ENCODE peak calls at places on chromosome 10, in six cellular contexts. One of them, this sample, is unnamed.

GRCh38 chr10:5259132-5259951 is 62.7 kb downstream of the AKR1C4 start:
- DNase-seq in HepG2: no peak
- DNase-seq in endothelial cell of umbilical vein: no peak
- DNase-seq in GM12878: no peak
- DNase-seq in HCT116: no peak
- DNase-seq in IMR-90: no peak
- DNase-seq in this sample: no peak

GRCh38 chr10:124293641-124294449 is 124.9 kb downstream of the OAT start:
- DNase-seq in HepG2: no peak
- DNase-seq in endothelial cell of umbilical vein: no peak
- DNase-seq in GM12878: no peak
- DNase-seq in HCT116: no peak
- DNase-seq in IMR-90: no peak
- DNase-seq in this sample: no peak

GRCh38 chr10:79937661-79938226 is 11.2 kb downstream of the SFTPD start:
- DNase-seq in HepG2: no peak
- DNase-seq in endothelial cell of umbilical vein: no peak
- DNase-seq in GM12878: no peak
- DNase-seq in HCT116: no peak
- DNase-seq in IMR-90: no peak
- DNase-seq in this sample: no peak

GRCh38 chr10:132198068-132198370 is 11.3 kb downstream of the DPYSL4 start:
- DNase-seq in HepG2: no peak
- DNase-seq in endothelial cell of umbilical vein: no peak
- DNase-seq in GM12878: no peak
- DNase-seq in HCT116: no peak
- DNase-seq in IMR-90: no peak
- DNase-seq in this sample: no peak

GRCh38 chr10:126420571-126421275 is 32.4 kb upstream of the ADAM12 start:
- DNase-seq in HepG2: no peak
- DNase-seq in endothelial cell of umbilical vein: no peak
- DNase-seq in GM12878: no peak
- DNase-seq in HCT116: no peak
- DNase-seq in IMR-90: no peak
- DNase-seq in this sample: no peak

GRCh38 chr10:29622382-29622885 is 12.3 kb downstream of the SVIL start:
- DNase-seq in HepG2: no peak
- DNase-seq in endothelial cell of umbilical vein: no peak
- DNase-seq in GM12878: no peak
- DNase-seq in HCT116: no peak
- DNase-seq in IMR-90: no peak
- DNase-seq in this sample: no peak

GRCh38 chr10:22805304-22805703 is 90.9 kb upstream of the PIP4K2A start:
- DNase-seq in HepG2: peak
- DNase-seq in endothelial cell of umbilical vein: peak
- DNase-seq in GM12878: no peak
- DNase-seq in HCT116: no peak
- DNase-seq in IMR-90: peak
- DNase-seq in this sample: no peak

GRCh38 chr10:26334932-26335573 is 103.1 kb upstream of the APBB1IP start:
- DNase-seq in HepG2: peak
- DNase-seq in endothelial cell of umbilical vein: peak
- DNase-seq in GM12878: peak
- DNase-seq in HCT116: peak
- DNase-seq in IMR-90: peak
- DNase-seq in this sample: peak

GRCh38 chr10:44971419-44971818 is 7.2 kb downstream of the DEPP1 start:
- DNase-seq in HepG2: no peak
- DNase-seq in endothelial cell of umbilical vein: no peak
- DNase-seq in GM12878: no peak
- DNase-seq in HCT116: no peak
- DNase-seq in IMR-90: no peak
- DNase-seq in this sample: no peak

GRCh38 chr10:52438119-52438518 is 124.0 kb downstream of the DKK1 start:
- DNase-seq in HepG2: no peak
- DNase-seq in endothelial cell of umbilical vein: no peak
- DNase-seq in GM12878: no peak
- DNase-seq in HCT116: no peak
- DNase-seq in IMR-90: no peak
- DNase-seq in this sample: no peak

GRCh38 chr10:69734416-69734796 is 67.3 kb upstream of the COL13A1 start:
- DNase-seq in HepG2: no peak
- DNase-seq in endothelial cell of umbilical vein: no peak
- DNase-seq in GM12878: no peak
- DNase-seq in HCT116: no peak
- DNase-seq in IMR-90: no peak
- DNase-seq in this sample: no peak

GRCh38 chr10:44925224-44925623 is 14.1 kb downstream of the TMEM72 start:
- DNase-seq in HepG2: peak
- DNase-seq in endothelial cell of umbilical vein: no peak
- DNase-seq in GM12878: no peak
- DNase-seq in HCT116: no peak
- DNase-seq in IMR-90: peak
- DNase-seq in this sample: no peak

GRCh38 chr10:1257226-1257625 is 201.0 kb downstream of the WDR37 start:
- DNase-seq in HepG2: no peak
- DNase-seq in endothelial cell of umbilical vein: no peak
- DNase-seq in GM12878: no peak
- DNase-seq in HCT116: no peak
- DNase-seq in IMR-90: no peak
- DNase-seq in this sample: no peak

GRCh38 chr10:107814865-107815487 is 650.5 kb upstream of the SORCS1 start:
- DNase-seq in HepG2: peak
- DNase-seq in endothelial cell of umbilical vein: no peak
- DNase-seq in GM12878: peak
- DNase-seq in HCT116: no peak
- DNase-seq in IMR-90: peak
- DNase-seq in this sample: peak

GRCh38 chr10:100970076-100970913 is 991 bp downstream of the SEMA4G start:
- DNase-seq in HepG2: peak
- DNase-seq in endothelial cell of umbilical vein: no peak
- DNase-seq in GM12878: no peak
- DNase-seq in HCT116: peak
- DNase-seq in IMR-90: no peak
- DNase-seq in this sample: no peak

GRCh38 chr10:132787253-132788179 is 1.6 kb upstream of the NKX6-2 start:
- DNase-seq in HepG2: no peak
- DNase-seq in endothelial cell of umbilical vein: no peak
- DNase-seq in GM12878: no peak
- DNase-seq in HCT116: no peak
- DNase-seq in IMR-90: no peak
- DNase-seq in this sample: no peak

GRCh38 chr10:124315599-124316270 is 103.0 kb downstream of the OAT start:
- DNase-seq in HepG2: no peak
- DNase-seq in endothelial cell of umbilical vein: no peak
- DNase-seq in GM12878: no peak
- DNase-seq in HCT116: no peak
- DNase-seq in IMR-90: no peak
- DNase-seq in this sample: no peak

GRCh38 chr10:133278577-133279265 is 2.1 kb upstream of the ADAM8 start:
- DNase-seq in HepG2: peak
- DNase-seq in endothelial cell of umbilical vein: no peak
- DNase-seq in GM12878: no peak
- DNase-seq in HCT116: no peak
- DNase-seq in IMR-90: peak
- DNase-seq in this sample: peak

GRCh38 chr10:94780844-94781243 is 18.4 kb downstream of the CYP2C19 start:
- DNase-seq in HepG2: no peak
- DNase-seq in endothelial cell of umbilical vein: no peak
- DNase-seq in GM12878: no peak
- DNase-seq in HCT116: no peak
- DNase-seq in IMR-90: no peak
- DNase-seq in this sample: no peak

GRCh38 chr10:53463539-53463938 is 691.0 kb upstream of the MBL2 start:
- DNase-seq in HepG2: no peak
- DNase-seq in endothelial cell of umbilical vein: no peak
- DNase-seq in GM12878: no peak
- DNase-seq in HCT116: no peak
- DNase-seq in IMR-90: no peak
- DNase-seq in this sample: no peak

GRCh38 chr10:34327184-34327583 is 487.9 kb downstream of the PARD3 start:
- DNase-seq in HepG2: no peak
- DNase-seq in endothelial cell of umbilical vein: no peak
- DNase-seq in GM12878: no peak
- DNase-seq in HCT116: no peak
- DNase-seq in IMR-90: no peak
- DNase-seq in this sample: no peak

GRCh38 chr10:29324220-29324831 is 35.5 kb downstream of the LYZL1 start:
- DNase-seq in HepG2: peak
- DNase-seq in endothelial cell of umbilical vein: no peak
- DNase-seq in GM12878: no peak
- DNase-seq in HCT116: no peak
- DNase-seq in IMR-90: peak
- DNase-seq in this sample: no peak

DNA sequence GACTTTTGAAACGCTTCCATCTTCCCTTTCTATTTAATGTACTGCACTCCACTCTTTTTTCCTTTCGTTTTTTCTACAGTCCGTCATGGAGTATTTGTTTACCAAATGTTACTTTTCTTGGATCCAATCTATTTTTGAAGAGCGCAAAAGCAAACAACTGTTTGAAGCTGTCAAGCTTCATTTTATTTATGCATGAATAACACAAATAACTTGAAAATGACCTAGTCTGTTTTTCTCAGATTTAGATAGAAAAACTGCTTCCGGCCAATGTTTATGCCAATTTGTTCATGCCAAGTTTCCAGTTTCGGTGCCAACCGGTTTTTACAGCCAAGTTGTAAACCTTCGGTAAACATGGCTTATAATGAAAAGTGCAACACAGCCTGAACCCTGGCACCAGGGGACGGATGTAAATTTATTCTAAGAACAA is 150.9 kb upstream of the KLF6 start:
- DNase-seq in HepG2: no peak
- DNase-seq in endothelial cell of umbilical vein: peak
- DNase-seq in GM12878: no peak
- DNase-seq in HCT116: no peak
- DNase-seq in IMR-90: no peak
- DNase-seq in this sample: no peak
- H3K9ac ChIP-seq in HepG2: no peak
- H3K9ac ChIP-seq in endothelial cell of umbilical vein: peak
- H3K9ac ChIP-seq in GM12878: no peak
- H3K9ac ChIP-seq in HCT116: no peak
- H3K9ac ChIP-seq in IMR-90: no peak
- H3K9ac ChIP-seq in this sample: no peak

GRCh38 chr10:13528138-13528874 is 508 bp downstream of the BEND7 start:
- DNase-seq in HepG2: no peak
- DNase-seq in endothelial cell of umbilical vein: peak
- DNase-seq in GM12878: no peak
- DNase-seq in HCT116: no peak
- DNase-seq in IMR-90: no peak
- DNase-seq in this sample: no peak

GRCh38 chr10:13526952-13527863 is 1.6 kb downstream of the BEND7 start:
- DNase-seq in HepG2: peak
- DNase-seq in endothelial cell of umbilical vein: peak
- DNase-seq in GM12878: no peak
- DNase-seq in HCT116: peak
- DNase-seq in IMR-90: peak
- DNase-seq in this sample: peak

GRCh38 chr10:13529714-13529973 is 830 bp upstream of the BEND7 start:
- DNase-seq in HepG2: no peak
- DNase-seq in endothelial cell of umbilical vein: no peak
- DNase-seq in GM12878: no peak
- DNase-seq in HCT116: no peak
- DNase-seq in IMR-90: no peak
- DNase-seq in this sample: no peak

GRCh38 chr10:13527864-13528137 is 1.0 kb downstream of the BEND7 start:
- DNase-seq in HepG2: no peak
- DNase-seq in endothelial cell of umbilical vein: peak
- DNase-seq in GM12878: no peak
- DNase-seq in HCT116: no peak
- DNase-seq in IMR-90: no peak
- DNase-seq in this sample: peak

GRCh38 chr10:13528875-13529713 is at the start of gene BEND7:
- DNase-seq in HepG2: no peak
- DNase-seq in endothelial cell of umbilical vein: peak
- DNase-seq in GM12878: no peak
- DNase-seq in HCT116: no peak
- DNase-seq in IMR-90: peak
- DNase-seq in this sample: no peak
- H3K9ac ChIP-seq in HepG2: peak
- H3K9ac ChIP-seq in endothelial cell of umbilical vein: peak
- H3K9ac ChIP-seq in GM12878: no peak
- H3K9ac ChIP-seq in HCT116: peak
- H3K9ac ChIP-seq in IMR-90: peak
- H3K9ac ChIP-seq in this sample: peak

GRCh38 chr10:62306663-62307062 is 38.0 kb upstream of the RTKN2 start:
- DNase-seq in HepG2: no peak
- DNase-seq in endothelial cell of umbilical vein: no peak
- DNase-seq in GM12878: no peak
- DNase-seq in HCT116: no peak
- DNase-seq in IMR-90: no peak
- DNase-seq in this sample: no peak
- H3K9ac ChIP-seq in HepG2: no peak
- H3K9ac ChIP-seq in endothelial cell of umbilical vein: no peak
- H3K9ac ChIP-seq in GM12878: no peak
- H3K9ac ChIP-seq in HCT116: no peak
- H3K9ac ChIP-seq in IMR-90: no peak
- H3K9ac ChIP-seq in this sample: no peak

GRCh38 chr10:48564466-48565150 is 40.3 kb downstream of the ARHGAP22 start:
- DNase-seq in HepG2: no peak
- DNase-seq in endothelial cell of umbilical vein: no peak
- DNase-seq in GM12878: no peak
- DNase-seq in HCT116: no peak
- DNase-seq in IMR-90: no peak
- DNase-seq in this sample: no peak
- H3K9ac ChIP-seq in HepG2: no peak
- H3K9ac ChIP-seq in endothelial cell of umbilical vein: no peak
- H3K9ac ChIP-seq in GM12878: no peak
- H3K9ac ChIP-seq in HCT116: no peak
- H3K9ac ChIP-seq in IMR-90: no peak
- H3K9ac ChIP-seq in this sample: no peak

DNA sequence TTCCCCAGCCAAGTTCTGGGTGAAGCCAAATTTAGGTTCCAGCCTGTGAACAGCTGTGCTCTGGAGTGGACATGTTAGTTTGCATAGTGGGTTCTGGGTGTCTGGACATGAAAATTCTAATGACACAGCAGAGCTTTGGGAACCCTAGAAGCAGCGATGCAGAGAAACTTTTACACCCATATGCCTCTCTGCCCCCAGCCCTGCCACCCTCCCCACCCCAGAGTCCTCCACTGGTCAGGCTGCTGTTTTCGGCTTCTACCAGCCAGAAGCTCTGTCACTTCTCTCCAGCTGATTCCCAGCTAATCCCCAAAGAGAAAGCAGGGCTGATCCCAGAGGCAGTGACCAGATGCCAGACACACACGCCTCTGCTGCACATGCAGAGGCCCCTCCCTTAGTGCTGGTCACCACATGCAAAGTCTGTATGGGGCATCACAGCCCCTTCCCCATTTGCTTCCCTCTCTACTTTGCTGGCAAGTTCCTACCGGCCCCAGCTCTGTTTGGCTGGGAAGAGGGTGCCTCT is 8.7 kb upstream of the C10orf105 start:
- DNase-seq in HepG2: no peak
- DNase-seq in endothelial cell of umbilical vein: no peak
- DNase-seq in GM12878: peak
- DNase-seq in HCT116: no peak
- DNase-seq in IMR-90: no peak
- DNase-seq in this sample: no peak
- H3K9ac ChIP-seq in HepG2: no peak
- H3K9ac ChIP-seq in endothelial cell of umbilical vein: no peak
- H3K9ac ChIP-seq in GM12878: peak
- H3K9ac ChIP-seq in HCT116: no peak
- H3K9ac ChIP-seq in IMR-90: no peak
- H3K9ac ChIP-seq in this sample: no peak